ENCODE peak calls at places on chromosomes 4 and X, in nine cellular contexts. One of them, this sample, is unnamed.

GRCh38 chrX:81120936-81121351 is 80.8 kb downstream of the HMGN5 start:
- DNase-seq in fibroblast of the conjunctiva: peak
- DNase-seq in astrocyte of the spinal cord: peak
- DNase-seq in DMS153: no peak
- DNase-seq in stimulated activated naive B cell treated with anti-CD40 and anti-IgM and Interleukin-4, amounts not matched to agents 10 μg/mL and 1 μg/mL and 100 μg/mL, for 72 hours: peak
- DNase-seq in activated CD4-positive, alpha-beta T cell treated with anti-CD3 and anti-CD28 coated beads for 48 hours: peak
- DNase-seq in stimulated activated CD4-positive, alpha-beta T cell treated with anti-CD3 and anti-CD28 coated beads, Interleukin-1b, Interleukin-23, amount 100 ng/mL, for 24 hours: no peak
- DNase-seq in AML-193: peak
- DNase-seq in osteocyte: no peak
- DNase-seq in this sample: peak

GRCh38 chr4:18069806-18070205 is 48.3 kb upstream of the LCORL start:
- DNase-seq in stimulated activated CD4-positive, alpha-beta T cell treated with anti-CD3 and anti-CD28 coated beads, Interleukin-1b, Interleukin-23, amount 100 ng/mL, for 24 hours: no peak
- DNase-seq in DMS153: no peak
- DNase-seq in fibroblast of the conjunctiva: no peak
- DNase-seq in AML-193: no peak
- DNase-seq in astrocyte of the spinal cord: no peak
- DNase-seq in stimulated activated naive B cell treated with anti-CD40 and anti-IgM and Interleukin-4, amounts not matched to agents 10 μg/mL and 1 μg/mL and 100 μg/mL, for 72 hours: no peak
- DNase-seq in osteocyte: no peak
- DNase-seq in activated CD4-positive, alpha-beta T cell treated with anti-CD3 and anti-CD28 coated beads for 48 hours: no peak
- DNase-seq in this sample: no peak

GRCh38 chr4:83281326-83281725 is 3.3 kb downstream of the COQ2 start:
- DNase-seq in stimulated activated naive B cell treated with anti-CD40 and anti-IgM and Interleukin-4, amounts not matched to agents 10 μg/mL and 1 μg/mL and 100 μg/mL, for 72 hours: no peak
- DNase-seq in activated CD4-positive, alpha-beta T cell treated with anti-CD3 and anti-CD28 coated beads for 48 hours: no peak
- DNase-seq in osteocyte: no peak
- DNase-seq in fibroblast of the conjunctiva: no peak
- DNase-seq in AML-193: peak
- DNase-seq in DMS153: no peak
- DNase-seq in astrocyte of the spinal cord: no peak
- DNase-seq in stimulated activated CD4-positive, alpha-beta T cell treated with anti-CD3 and anti-CD28 coated beads, Interleukin-1b, Interleukin-23, amount 100 ng/mL, for 24 hours: no peak
- DNase-seq in this sample: no peak

GRCh38 chrX:42519666-42520231 is 258.2 kb downstream of the PPP1R2C start:
- DNase-seq in DMS153: no peak
- DNase-seq in astrocyte of the spinal cord: peak
- DNase-seq in AML-193: no peak
- DNase-seq in osteocyte: no peak
- DNase-seq in stimulated activated CD4-positive, alpha-beta T cell treated with anti-CD3 and anti-CD28 coated beads, Interleukin-1b, Interleukin-23, amount 100 ng/mL, for 24 hours: no peak
- DNase-seq in stimulated activated naive B cell treated with anti-CD40 and anti-IgM and Interleukin-4, amounts not matched to agents 10 μg/mL and 1 μg/mL and 100 μg/mL, for 72 hours: no peak
- DNase-seq in fibroblast of the conjunctiva: peak
- DNase-seq in activated CD4-positive, alpha-beta T cell treated with anti-CD3 and anti-CD28 coated beads for 48 hours: no peak
- DNase-seq in this sample: peak

GRCh38 chrX:148412006-148412405 is 88.4 kb upstream of the AFF2 start:
- DNase-seq in activated CD4-positive, alpha-beta T cell treated with anti-CD3 and anti-CD28 coated beads for 48 hours: no peak
- DNase-seq in astrocyte of the spinal cord: peak
- DNase-seq in stimulated activated CD4-positive, alpha-beta T cell treated with anti-CD3 and anti-CD28 coated beads, Interleukin-1b, Interleukin-23, amount 100 ng/mL, for 24 hours: no peak
- DNase-seq in stimulated activated naive B cell treated with anti-CD40 and anti-IgM and Interleukin-4, amounts not matched to agents 10 μg/mL and 1 μg/mL and 100 μg/mL, for 72 hours: no peak
- DNase-seq in DMS153: no peak
- DNase-seq in osteocyte: no peak
- DNase-seq in fibroblast of the conjunctiva: no peak
- DNase-seq in AML-193: no peak
- DNase-seq in this sample: peak

GRCh38 chrX:153722704-153723350 is 1.4 kb downstream of the BCAP31 start:
- DNase-seq in astrocyte of the spinal cord: no peak
- DNase-seq in AML-193: peak
- DNase-seq in osteocyte: no peak
- DNase-seq in stimulated activated naive B cell treated with anti-CD40 and anti-IgM and Interleukin-4, amounts not matched to agents 10 μg/mL and 1 μg/mL and 100 μg/mL, for 72 hours: no peak
- DNase-seq in fibroblast of the conjunctiva: no peak
- DNase-seq in activated CD4-positive, alpha-beta T cell treated with anti-CD3 and anti-CD28 coated beads for 48 hours: no peak
- DNase-seq in stimulated activated CD4-positive, alpha-beta T cell treated with anti-CD3 and anti-CD28 coated beads, Interleukin-1b, Interleukin-23, amount 100 ng/mL, for 24 hours: no peak
- DNase-seq in DMS153: no peak
- DNase-seq in this sample: no peak

GRCh38 chr4:102527695-102528094 is 26.5 kb downstream of the NFKB1 start:
- DNase-seq in activated CD4-positive, alpha-beta T cell treated with anti-CD3 and anti-CD28 coated beads for 48 hours: no peak
- DNase-seq in astrocyte of the spinal cord: no peak
- DNase-seq in AML-193: no peak
- DNase-seq in DMS153: no peak
- DNase-seq in stimulated activated CD4-positive, alpha-beta T cell treated with anti-CD3 and anti-CD28 coated beads, Interleukin-1b, Interleukin-23, amount 100 ng/mL, for 24 hours: no peak
- DNase-seq in stimulated activated naive B cell treated with anti-CD40 and anti-IgM and Interleukin-4, amounts not matched to agents 10 μg/mL and 1 μg/mL and 100 μg/mL, for 72 hours: no peak
- DNase-seq in fibroblast of the conjunctiva: no peak
- DNase-seq in osteocyte: no peak
- DNase-seq in this sample: no peak

GRCh38 chr4:85812776-85813175 is 337.8 kb downstream of the ARHGAP24 start:
- DNase-seq in stimulated activated CD4-positive, alpha-beta T cell treated with anti-CD3 and anti-CD28 coated beads, Interleukin-1b, Interleukin-23, amount 100 ng/mL, for 24 hours: no peak
- DNase-seq in DMS153: no peak
- DNase-seq in osteocyte: no peak
- DNase-seq in AML-193: no peak
- DNase-seq in astrocyte of the spinal cord: peak
- DNase-seq in stimulated activated naive B cell treated with anti-CD40 and anti-IgM and Interleukin-4, amounts not matched to agents 10 μg/mL and 1 μg/mL and 100 μg/mL, for 72 hours: no peak
- DNase-seq in fibroblast of the conjunctiva: no peak
- DNase-seq in activated CD4-positive, alpha-beta T cell treated with anti-CD3 and anti-CD28 coated beads for 48 hours: no peak
- DNase-seq in this sample: peak

GRCh38 chrX:19063030-19063429 is 59.2 kb downstream of the ADGRG2 start:
- DNase-seq in stimulated activated naive B cell treated with anti-CD40 and anti-IgM and Interleukin-4, amounts not matched to agents 10 μg/mL and 1 μg/mL and 100 μg/mL, for 72 hours: no peak
- DNase-seq in activated CD4-positive, alpha-beta T cell treated with anti-CD3 and anti-CD28 coated beads for 48 hours: no peak
- DNase-seq in DMS153: no peak
- DNase-seq in astrocyte of the spinal cord: peak
- DNase-seq in AML-193: no peak
- DNase-seq in stimulated activated CD4-positive, alpha-beta T cell treated with anti-CD3 and anti-CD28 coated beads, Interleukin-1b, Interleukin-23, amount 100 ng/mL, for 24 hours: no peak
- DNase-seq in osteocyte: no peak
- DNase-seq in fibroblast of the conjunctiva: no peak
- DNase-seq in this sample: no peak